ENCODE peak calls at places on chromosomes 3 and 15, in four cellular contexts. One of them, this sample, is unnamed.

GRCh38 chr15:28975766-28976179 is 90.0 kb downstream of the APBA2 start:
- DNase-seq in brain microvascular endothelial cell: peak; percentile 61
- DNase-seq in breast epithelium: no peak
- DNase-seq in MCF 10A: peak; percentile 54
- DNase-seq in this sample: no peak

GRCh38 chr3:139574026-139574947 is 34.7 kb upstream of the RBP1 start:
- DNase-seq in brain microvascular endothelial cell: no peak
- DNase-seq in breast epithelium: no peak
- DNase-seq in MCF 10A: peak; percentile 21
- DNase-seq in this sample: no peak

GRCh38 chr3:131163-131889 is 65.2 kb upstream of the CHL1 start:
- DNase-seq in MCF 10A: no peak
- DNase-seq in breast epithelium: no peak
- DNase-seq in brain microvascular endothelial cell: no peak
- DNase-seq in this sample: no peak

GRCh38 chr3:189355481-189356201 is 183.9 kb downstream of the TPRG1 start:
- DNase-seq in breast epithelium: no peak
- DNase-seq in MCF 10A: peak; percentile 93
- DNase-seq in brain microvascular endothelial cell: peak; percentile 62
- DNase-seq in this sample: no peak

GRCh38 chr3:46876313-46877300 is 914 bp upstream of the PTH1R start:
- DNase-seq in brain microvascular endothelial cell: no peak
- DNase-seq in MCF 10A: no peak
- DNase-seq in breast epithelium: no peak
- DNase-seq in this sample: no peak

GRCh38 chr15:63501256-63502089 is 2.9 kb upstream of the USP3 start:
- DNase-seq in breast epithelium: peak; percentile 72
- DNase-seq in MCF 10A: peak; percentile 85
- DNase-seq in brain microvascular endothelial cell: peak; percentile 88
- DNase-seq in this sample: no peak

GRCh38 chr3:13017361-13018038 is 55.7 kb downstream of the IQSEC1 start:
- DNase-seq in breast epithelium: no peak
- DNase-seq in brain microvascular endothelial cell: no peak
- DNase-seq in MCF 10A: no peak
- DNase-seq in this sample: no peak

GRCh38 chr15:89360294-89360971 is 25.8 kb upstream of the POLG start:
- DNase-seq in brain microvascular endothelial cell: no peak
- DNase-seq in MCF 10A: no peak
- DNase-seq in breast epithelium: no peak
- DNase-seq in this sample: no peak

GRCh38 chr15:68313501-68314390 is 36.2 kb downstream of the FEM1B start:
- DNase-seq in brain microvascular endothelial cell: no peak
- DNase-seq in breast epithelium: peak; percentile 9
- DNase-seq in MCF 10A: no peak
- DNase-seq in this sample: peak; percentile 60

GRCh38 chr3:55818485-55818884 is 331.4 kb upstream of the WNT5A start:
- DNase-seq in breast epithelium: no peak
- DNase-seq in MCF 10A: peak; percentile 20
- DNase-seq in brain microvascular endothelial cell: no peak
- DNase-seq in this sample: no peak
- TF ChIP-seq CTCF in breast epithelium: no peak
- TF ChIP-seq CTCF in MCF 10A: no peak
- TF ChIP-seq CTCF in brain microvascular endothelial cell: no peak
- TF ChIP-seq CTCF in this sample: no peak

GRCh38 chr3:152540120-152540519 is 271.4 kb downstream of the MBNL1 start:
- DNase-seq in MCF 10A: no peak
- DNase-seq in brain microvascular endothelial cell: no peak
- DNase-seq in breast epithelium: no peak
- DNase-seq in this sample: no peak

GRCh38 chr3:152538518-152538917 is 269.8 kb downstream of the MBNL1 start:
- DNase-seq in MCF 10A: no peak
- DNase-seq in brain microvascular endothelial cell: peak; percentile 17
- DNase-seq in breast epithelium: no peak
- DNase-seq in this sample: no peak

GRCh38 chr3:152539191-152539764 is 270.5 kb downstream of the MBNL1 start:
- DNase-seq in breast epithelium: no peak
- DNase-seq in brain microvascular endothelial cell: no peak
- DNase-seq in MCF 10A: no peak
- DNase-seq in this sample: no peak
- TF ChIP-seq CTCF in breast epithelium: no peak
- TF ChIP-seq CTCF in brain microvascular endothelial cell: peak; percentile 6
- TF ChIP-seq CTCF in MCF 10A: no peak
- TF ChIP-seq CTCF in this sample: no peak

GRCh38 chr15:72474912-72475601 is 927 bp downstream of the ARIH1 start:
- DNase-seq in brain microvascular endothelial cell: peak; percentile 70
- DNase-seq in MCF 10A: peak; percentile 79
- DNase-seq in breast epithelium: peak; percentile 77
- DNase-seq in this sample: peak; percentile 80
- TF ChIP-seq CTCF in brain microvascular endothelial cell: peak; percentile 13
- TF ChIP-seq CTCF in MCF 10A: no peak
- TF ChIP-seq CTCF in breast epithelium: no peak
- TF ChIP-seq CTCF in this sample: no peak

GRCh38 chr3:90011596-90011995 is 904.2 kb downstream of the EPHA3 start:
- DNase-seq in breast epithelium: no peak
- DNase-seq in brain microvascular endothelial cell: no peak
- DNase-seq in MCF 10A: no peak
- DNase-seq in this sample: no peak
- TF ChIP-seq CTCF in breast epithelium: no peak
- TF ChIP-seq CTCF in brain microvascular endothelial cell: no peak
- TF ChIP-seq CTCF in MCF 10A: no peak
- TF ChIP-seq CTCF in this sample: no peak

GRCh38 chr15:74820056-74820455 is 6.4 kb upstream of the CPLX3 start:
- DNase-seq in breast epithelium: no peak
- DNase-seq in brain microvascular endothelial cell: no peak
- DNase-seq in MCF 10A: no peak
- DNase-seq in this sample: no peak

GRCh38 chr15:74815121-74815933 is 2.7 kb downstream of the LMAN1L start:
- DNase-seq in breast epithelium: peak; percentile 42
- DNase-seq in MCF 10A: no peak
- DNase-seq in brain microvascular endothelial cell: no peak
- DNase-seq in this sample: no peak

GRCh38 chr15:74815961-74816360 is 3.3 kb downstream of the LMAN1L start:
- DNase-seq in breast epithelium: no peak
- DNase-seq in brain microvascular endothelial cell: no peak
- DNase-seq in MCF 10A: no peak
- DNase-seq in this sample: no peak

GRCh38 chr15:74816624-74817369 is 4.2 kb downstream of the LMAN1L start:
- DNase-seq in brain microvascular endothelial cell: no peak
- DNase-seq in MCF 10A: no peak
- DNase-seq in breast epithelium: no peak
- DNase-seq in this sample: no peak

DNA sequence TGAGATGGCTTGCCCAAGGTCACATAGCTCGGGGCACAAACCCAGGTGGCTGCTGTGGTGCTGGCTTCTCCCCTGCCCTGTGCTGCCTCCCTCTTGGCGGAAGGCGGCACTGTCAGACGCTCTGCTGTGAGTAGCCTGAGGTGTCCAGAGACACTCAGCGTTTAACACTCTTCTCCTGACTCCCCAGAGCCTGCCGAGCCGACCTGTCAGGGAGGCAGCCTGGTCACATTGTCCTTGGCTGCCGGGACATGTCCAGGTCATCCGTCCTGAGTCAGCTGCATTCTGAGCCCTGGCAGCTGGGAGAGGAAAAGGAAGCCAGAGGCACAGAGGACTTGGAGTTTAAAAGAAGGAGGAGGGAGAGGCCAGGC is 4.7 kb downstream of the LMAN1L start:
- DNase-seq in MCF 10A: peak; percentile 70
- DNase-seq in breast epithelium: peak; percentile 59
- DNase-seq in brain microvascular endothelial cell: peak; percentile 5
- DNase-seq in this sample: no peak
- TF ChIP-seq CTCF in MCF 10A: peak; percentile 38
- TF ChIP-seq CTCF in breast epithelium: peak; percentile 40
- TF ChIP-seq CTCF in brain microvascular endothelial cell: peak; percentile 37
- TF ChIP-seq CTCF in this sample: peak; percentile 26

DNA sequence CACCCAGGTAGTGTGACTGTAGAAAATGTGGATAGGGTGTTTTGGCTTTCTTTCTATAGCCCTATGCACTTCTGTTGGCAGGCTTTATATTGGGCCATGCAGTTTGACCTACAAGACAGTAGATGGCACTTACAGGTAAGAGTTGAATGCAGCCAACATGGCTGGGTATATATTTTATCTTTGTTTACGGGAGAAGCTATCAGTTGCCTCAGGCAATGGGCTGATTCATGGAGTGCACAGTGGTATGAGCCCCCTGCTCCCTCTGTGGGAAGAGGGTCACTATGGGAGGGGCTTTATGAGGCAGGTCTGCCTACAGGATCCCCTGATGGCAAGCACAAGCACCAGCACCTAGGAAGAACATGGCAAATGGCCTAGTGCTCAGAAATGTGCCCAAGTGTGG is 301.2 kb upstream of the CDIN1 start:
- DNase-seq in brain microvascular endothelial cell: peak; percentile 18
- DNase-seq in MCF 10A: no peak
- DNase-seq in breast epithelium: no peak
- DNase-seq in this sample: no peak
- TF ChIP-seq CTCF in brain microvascular endothelial cell: peak; percentile 53
- TF ChIP-seq CTCF in MCF 10A: no peak
- TF ChIP-seq CTCF in breast epithelium: no peak
- TF ChIP-seq CTCF in this sample: no peak

This sample was measured in type B pancreatic cell.